ENCODE peak calls at places on chromosome 2, in four cellular contexts. J, N, L and Q are unnamed samples.

GRCh38 chr2:157443795-157444642 is at the start of gene CYTIP:
- DNase-seq in J (no peak), N (peak; percentile 91), L (no peak), Q (no peak)

GRCh38 chr2:21411796-21412195 is 288.0 kb downstream of the TDRD15 start:
- DNase-seq in J (no peak), N (no peak), L (no peak), Q (no peak)

GRCh38 chr2:182379235-182379634 is 47.6 kb downstream of the PDE1A start:
- DNase-seq in J (no peak), N (no peak), L (peak; percentile 67), Q (no peak)

GRCh38 chr2:109064660-109065306 is 64.2 kb upstream of the SH3RF3 start:
- DNase-seq in J (peak; percentile 32), N (no peak), L (no peak), Q (no peak)

GRCh38 chr2:167264380-167264779 is 376.1 kb downstream of the XIRP2 start:
- DNase-seq in J (peak; percentile 3), N (no peak), L (no peak), Q (no peak)

GRCh38 chr2:6637329-6637728 is 228.4 kb downstream of the CMPK2 start:
- DNase-seq in J (no peak), N (no peak), L (no peak), Q (no peak)

GRCh38 chr2:58512878-58513277 is 271.8 kb upstream of the FANCL start:
- DNase-seq in J (no peak), N (no peak), L (no peak), Q (no peak)

GRCh38 chr2:37459095-37459981 is 114.9 kb downstream of the QPCT start:
- DNase-seq in J (no peak), N (no peak), L (peak; percentile 89), Q (no peak)

GRCh38 chr2:204529795-204530463 is 15.3 kb upstream of the PARD3B start:
- DNase-seq in J (no peak), N (peak; percentile 8), L (no peak), Q (no peak)

GRCh38 chr2:58089081-58089480 is 42.5 kb downstream of the VRK2 start:
- DNase-seq in J (no peak), N (no peak), L (peak; percentile 37), Q (no peak)

GRCh38 chr2:158907926-158908462 is 60.4 kb upstream of the TANC1 start:
- DNase-seq in J (no peak), N (no peak), L (no peak), Q (no peak)

GRCh38 chr2:98385050-98385699 is 38.9 kb downstream of the CNGA3 start:
- DNase-seq in J (peak; percentile 79), N (peak; percentile 11), L (peak; percentile 71), Q (peak; percentile 76)

GRCh38 chr2:44459754-44460153 is 98.0 kb downstream of the CAMKMT start:
- DNase-seq in J (no peak), N (no peak), L (no peak), Q (no peak)

GRCh38 chr2:89842180-89842908 is 1150.9 kb downstream of the RPIA start:
- DNase-seq in J (no peak), N (no peak), L (no peak), Q (no peak)

GRCh38 chr2:174606336-174606735 is 8.7 kb upstream of the WIPF1 start:
- DNase-seq in J (no peak), N (no peak), L (peak; percentile 93), Q (peak; percentile 82)

GRCh38 chr2:85768713-85769112 is 14.9 kb downstream of the ATOH8 start:
- DNase-seq in J (no peak), N (no peak), L (no peak), Q (no peak)

GRCh38 chr2:119104414-119104813 is 54.1 kb downstream of the C1QL2 start:
- DNase-seq in J (no peak), N (no peak), L (no peak), Q (no peak)

GRCh38 chr2:119111115-119111975 is 47.2 kb downstream of the C1QL2 start:
- DNase-seq in J (no peak), N (no peak), L (no peak), Q (peak; percentile 9)

GRCh38 chr2:119109823-119110222 is 48.7 kb downstream of the C1QL2 start:
- DNase-seq in J (no peak), N (no peak), L (no peak), Q (no peak)

GRCh38 chr2:119106301-119106897 is 52.2 kb downstream of the C1QL2 start:
- DNase-seq in J (peak; percentile 35), N (no peak), L (peak; percentile 33), Q (peak; percentile 19)

GRCh38 chr2:119108186-119108585 is 50.4 kb downstream of the C1QL2 start:
- DNase-seq in J (no peak), N (no peak), L (no peak), Q (no peak)
- TF ChIP-seq SMC3 in J (no peak), N (no peak), L (no peak), Q (no peak)

GRCh38 chr2:63840081-63840784 is 1.5 kb upstream of the UGP2 start:
- DNase-seq in J (no peak), N (no peak), L (no peak), Q (peak; percentile 30)
- TF ChIP-seq SMC3 in J (no peak), N (no peak), L (no peak), Q (peak; percentile 11)

GRCh38 chr2:70906439-70907018 is 29.2 kb upstream of the ATP6V1B1 start:
- DNase-seq in J (no peak), N (no peak), L (no peak), Q (no peak)

GRCh38 chr2:70905443-70905842 is 30.3 kb upstream of the ATP6V1B1 start:
- DNase-seq in J (no peak), N (no peak), L (no peak), Q (no peak)

GRCh38 chr2:70906022-70906421 is 29.7 kb upstream of the ATP6V1B1 start:
- DNase-seq in J (no peak), N (no peak), L (no peak), Q (no peak)

GRCh38 chr2:70904371-70905216 is 31.1 kb upstream of the ATP6V1B1 start:
- DNase-seq in J (no peak), N (no peak), L (no peak), Q (no peak)

DNA sequence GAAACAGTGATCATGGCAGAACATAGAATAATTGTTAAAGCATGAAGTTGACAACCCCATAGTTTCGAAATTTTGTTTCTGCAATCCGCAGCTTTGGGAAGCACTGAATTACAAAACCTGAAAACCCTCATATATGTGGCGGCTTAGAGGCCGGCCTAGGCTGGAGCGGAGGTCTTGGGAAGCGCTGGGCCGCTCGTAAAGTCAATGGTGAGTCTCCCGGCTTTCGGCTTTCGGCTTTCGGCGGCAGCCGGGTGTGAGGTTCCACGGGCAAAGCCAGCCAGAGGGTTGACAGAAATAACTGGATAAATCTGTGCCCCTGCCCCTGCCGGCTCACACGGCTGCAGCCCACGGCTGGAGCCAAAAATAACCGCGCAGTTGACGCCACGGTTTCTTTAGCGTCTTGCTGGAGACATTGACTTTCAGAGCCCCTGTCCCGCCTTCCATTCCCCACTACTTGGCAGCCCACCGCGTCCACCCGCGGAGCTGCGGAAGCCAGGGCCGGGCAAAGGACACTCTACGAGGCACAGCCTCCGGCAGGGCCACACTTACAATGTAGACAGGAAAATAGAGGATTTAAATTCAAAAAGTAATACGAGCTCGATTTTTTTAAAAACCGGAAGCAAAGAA is 28.5 kb upstream of the ATP6V1B1 start:
- DNase-seq in J (no peak), N (no peak), L (no peak), Q (no peak)
- TF ChIP-seq SMC3 in J (no peak), N (no peak), L (no peak), Q (no peak)

GRCh38 chr2:180063494-180063893 is 56.4 kb upstream of the CWC22 start:
- DNase-seq in J (no peak), N (no peak), L (no peak), Q (no peak)
- TF ChIP-seq SMC3 in J (no peak), N (no peak), L (no peak), Q (no peak)

GRCh38 chr2:240236217-240237111 is 96.0 kb upstream of the OTOS start:
- DNase-seq in J (no peak), N (no peak), L (no peak), Q (no peak)
- TF ChIP-seq SMC3 in J (no peak), N (no peak), L (no peak), Q (no peak)

GRCh38 chr2:47026738-47027531 is 111.3 kb upstream of the MCFD2 start:
- DNase-seq in J (no peak), N (no peak), L (no peak), Q (no peak)
- TF ChIP-seq SMC3 in J (no peak), N (no peak), L (no peak), Q (no peak)

DNA sequence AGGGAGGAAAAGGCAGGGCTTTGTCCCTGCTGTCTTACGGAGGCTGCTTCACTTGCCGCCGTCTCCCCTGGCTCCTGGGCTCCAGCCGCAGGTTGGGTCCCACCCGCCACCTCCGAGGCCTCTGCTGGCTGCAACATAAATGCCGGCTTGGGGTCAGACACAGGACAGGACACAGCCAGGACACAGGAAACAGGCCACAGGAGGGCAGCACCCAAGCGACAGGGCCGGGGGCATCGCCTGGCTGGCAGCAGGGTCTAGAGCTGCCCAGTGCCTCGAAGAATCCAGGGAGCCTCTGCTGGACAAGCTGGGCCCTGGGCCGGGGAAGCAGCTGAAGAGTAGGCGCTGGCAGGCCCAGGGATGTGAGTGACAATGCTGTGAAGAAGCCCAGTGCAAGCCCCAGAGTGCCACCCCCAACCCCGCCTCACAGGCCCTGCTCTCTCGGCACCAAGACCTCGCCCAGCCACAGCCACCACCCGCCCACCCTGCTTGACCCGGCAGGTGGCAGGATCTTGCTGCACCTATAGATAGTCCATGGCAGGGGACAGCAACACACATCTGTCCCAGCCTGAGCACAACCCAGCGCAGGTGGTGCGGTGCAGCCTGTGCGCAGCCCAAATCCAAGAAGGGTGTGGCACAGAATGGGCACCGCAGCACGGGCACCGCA is 55.7 kb downstream of the BIN1 start:
- DNase-seq in J (no peak), N (no peak), L (no peak), Q (no peak)
- TF ChIP-seq SMC3 in J (no peak), N (no peak), L (no peak), Q (peak; percentile 6)

GRCh38 chr2:233600361-233600760 is 17.1 kb upstream of the UGT1A8 start:
- DNase-seq in J (no peak), N (no peak), L (no peak), Q (no peak)
- TF ChIP-seq SMC3 in J (no peak), N (no peak), L (no peak), Q (no peak)